ENCODE peak calls at places on chromosomes 11 and 22, in four cellular contexts. O, C, K and D are unnamed samples.
A peak's percentile ranks its signal among the peaks of the same experiment; 100 is the strongest.

GRCh38 chr11:116109228-116109627 is 605.0 kb upstream of the CADM1 start:
- DNase-seq in O (no peak), C (no peak), K (no peak), D (no peak)

GRCh38 chr11:133966147-133966546 is 9.4 kb upstream of the IGSF9B start:
- DNase-seq in O (no peak), C (no peak), K (no peak), D (no peak)

GRCh38 chr11:65295001-65295400 is 19.7 kb upstream of the CDC42EP2 start:
- DNase-seq in O (no peak), C (no peak), K (no peak), D (no peak)

GRCh38 chr11:88569342-88569741 is 231.8 kb upstream of the CTSC start:
- DNase-seq in O (no peak), C (no peak), K (no peak), D (no peak)

GRCh38 chr11:107014871-107015270 is 3.4 kb downstream of the GUCY1A2 start:
- DNase-seq in O (no peak), C (no peak), K (no peak), D (no peak)

GRCh38 chr11:98453378-98453777 is 567.4 kb upstream of the CNTN5 start:
- DNase-seq in O (no peak), C (no peak), K (no peak), D (no peak)

GRCh38 chr11:47488674-47489394 is 39.9 kb upstream of the RAPSN start:
- DNase-seq in O (no peak), C (no peak), K (no peak), D (no peak)

GRCh38 chr11:110077866-110078325 is 15.3 kb upstream of the ZC3H12C start:
- DNase-seq in O (no peak), C (peak; percentile 53), K (peak; percentile 57), D (no peak)

GRCh38 chr22:23675502-23676415 is 15.1 kb upstream of the RGL4 start:
- DNase-seq in O (no peak), C (no peak), K (no peak), D (no peak)

GRCh38 chr11:118215262-118215661 is 9.5 kb downstream of the JAML start:
- DNase-seq in O (no peak), C (no peak), K (no peak), D (no peak)

GRCh38 chr11:106391771-106392412 is 314.4 kb downstream of the AASDHPPT start:
- DNase-seq in O (no peak), C (no peak), K (no peak), D (no peak)

GRCh38 chr11:34812905-34813576 is 103.1 kb downstream of the APIP start:
- DNase-seq in O (no peak), C (no peak), K (no peak), D (no peak)

GRCh38 chr11:73965764-73966121 is 14.9 kb downstream of the DNAJB13 start:
- DNase-seq in O (no peak), C (no peak), K (no peak), D (no peak)

GRCh38 chr11:119103793-119104192 is 2.1 kb upstream of the DPAGT1 start:
- DNase-seq in O (no peak), C (no peak), K (no peak), D (no peak)

GRCh38 chr11:87628161-87628560 is 547.1 kb downstream of the RAB38 start:
- DNase-seq in O (no peak), C (no peak), K (no peak), D (no peak)

GRCh38 chr22:40484906-40485660 is 114.7 kb downstream of the SGSM3 start:
- DNase-seq in O (no peak), C (no peak), K (no peak), D (no peak)

GRCh38 chr22:33577862-33578411 is 342.3 kb downstream of the LARGE1 start:
- DNase-seq in O (no peak), C (no peak), K (no peak), D (no peak)

GRCh38 chr22:32848226-32848625 is 46.7 kb downstream of the TIMP3 start:
- DNase-seq in O (no peak), C (no peak), K (no peak), D (no peak)

GRCh38 chr11:829116-829945 is 1.6 kb downstream of the CRACR2B start:
- DNase-seq in O (no peak), C (no peak), K (no peak), D (no peak)

GRCh38 chr11:111983187-111983986 is 41.8 kb upstream of the DLAT start:
- DNase-seq in O (peak; percentile 62), C (no peak), K (peak; percentile 15), D (peak; percentile 91)

GRCh38 chr11:13313005-13313819 is 35.6 kb downstream of the BMAL1 start:
- DNase-seq in O (no peak), C (no peak), K (no peak), D (no peak)

GRCh38 chr11:2347449-2347848 is 29.7 kb upstream of the CD81 start:
- DNase-seq in O (no peak), C (no peak), K (no peak), D (no peak)

GRCh38 chr11:17773674-17774073 is 39.1 kb downstream of the KCNC1 start:
- DNase-seq in O (no peak), C (no peak), K (no peak), D (no peak)

GRCh38 chr11:74134661-74135515 is 35.9 kb downstream of the C2CD3 start:
- DNase-seq in O (no peak), C (no peak), K (no peak), D (no peak)

GRCh38 chr11:22633354-22633902 is 7.8 kb upstream of the FANCF start:
- DNase-seq in O (no peak), C (no peak), K (no peak), D (no peak)

GRCh38 chr11:117072517-117073218 is 25.6 kb downstream of the SIK3 start:
- DNase-seq in O (no peak), C (peak; percentile 36), K (no peak), D (no peak)

GRCh38 chr11:115322553-115323203 is 181.5 kb downstream of the CADM1 start:
- DNase-seq in O (no peak), C (no peak), K (no peak), D (no peak)

GRCh38 chr11:10793470-10794255 is 15.1 kb downstream of the EIF4G2 start:
- DNase-seq in O (no peak), C (no peak), K (no peak), D (no peak)

GRCh38 chr11:66126808-66127555 is 56.9 kb downstream of the PACS1 start:
- DNase-seq in O (no peak), C (peak; percentile 39), K (peak; percentile 51), D (peak; percentile 46)

GRCh38 chr11:72075109-72075508 is 5.2 kb downstream of the NUMA1 start:
- DNase-seq in O (no peak), C (no peak), K (no peak), D (no peak)

GRCh38 chr11:68383976-68384501 is 71.6 kb downstream of the LRP5 start:
- DNase-seq in O (no peak), C (peak; percentile 83), K (no peak), D (peak; percentile 91)

GRCh38 chr11:100151944-100152343 is 535.1 kb upstream of the ARHGAP42 start:
- DNase-seq in O (no peak), C (no peak), K (no peak), D (no peak)

GRCh38 chr22:45968003-45968650 is 8.8 kb downstream of the WNT7B start:
- DNase-seq in O (no peak), C (no peak), K (no peak), D (no peak)

GRCh38 chr11:63629426-63629825 is 15.2 kb upstream of the PLAAT3 start:
- DNase-seq in O (no peak), C (no peak), K (no peak), D (no peak)

GRCh38 chr11:66543263-66544107 is 2.4 kb downstream of the ZDHHC24 start:
- DNase-seq in O (no peak), C (peak; percentile 77), K (peak; percentile 78), D (no peak)